ENCODE peak calls at places on chromosome 10, in six cellular contexts. W is right lobe of liver, S is left ventricle myocardium inferior, H is pancreas, O is cardiac muscle cell, C is ovary. Q is an unnamed sample.

GRCh38 chr10:35564276-35564982 is 40.7 kb upstream of the GJD4 start:
- DNase-seq in W (no peak), S (peak; percentile 24), H (no peak), O (no peak), C (no peak), Q (no peak)

GRCh38 chr10:92407305-92408016 is 116.5 kb downstream of the MARCHF5 start:
- DNase-seq in W (no peak), S (no peak), H (no peak), O (no peak), C (no peak), Q (no peak)

GRCh38 chr10:64271983-64272382 is 750.8 kb downstream of the REEP3 start:
- DNase-seq in W (no peak), S (no peak), H (no peak), O (no peak), C (no peak), Q (no peak)

GRCh38 chr10:4344544-4344994 is 481.4 kb upstream of the AKR1E2 start:
- DNase-seq in W (no peak), S (peak; percentile 42), H (no peak), O (peak; percentile 63), C (peak; percentile 20), Q (peak; percentile 65)

GRCh38 chr10:75434292-75434691 is 2.9 kb downstream of the LRMDA start:
- DNase-seq in W (no peak), S (no peak), H (no peak), O (no peak), C (no peak), Q (no peak)

GRCh38 chr10:2985729-2986232 is 81.6 kb upstream of the PFKP start:
- DNase-seq in W (no peak), S (no peak), H (no peak), O (no peak), C (no peak), Q (no peak)

GRCh38 chr10:93199221-93199681 is 125.6 kb downstream of the CYP26A1 start:
- DNase-seq in W (peak; percentile 82), S (peak; percentile 68), H (no peak), O (peak; percentile 58), C (peak; percentile 16), Q (peak; percentile 41)

GRCh38 chr10:31479752-31480151 is 160.7 kb downstream of the ZEB1 start:
- DNase-seq in W (no peak), S (no peak), H (no peak), O (no peak), C (no peak), Q (no peak)

GRCh38 chr10:60905580-60905979 is 38.4 kb downstream of the RHOBTB1 start:
- DNase-seq in W (no peak), S (peak; percentile 68), H (no peak), O (no peak), C (no peak), Q (no peak)

GRCh38 chr10:92640110-92640509 is 47.2 kb downstream of the KIF11 start:
- DNase-seq in W (peak; percentile 55), S (no peak), H (no peak), O (no peak), C (no peak), Q (no peak)

DNA sequence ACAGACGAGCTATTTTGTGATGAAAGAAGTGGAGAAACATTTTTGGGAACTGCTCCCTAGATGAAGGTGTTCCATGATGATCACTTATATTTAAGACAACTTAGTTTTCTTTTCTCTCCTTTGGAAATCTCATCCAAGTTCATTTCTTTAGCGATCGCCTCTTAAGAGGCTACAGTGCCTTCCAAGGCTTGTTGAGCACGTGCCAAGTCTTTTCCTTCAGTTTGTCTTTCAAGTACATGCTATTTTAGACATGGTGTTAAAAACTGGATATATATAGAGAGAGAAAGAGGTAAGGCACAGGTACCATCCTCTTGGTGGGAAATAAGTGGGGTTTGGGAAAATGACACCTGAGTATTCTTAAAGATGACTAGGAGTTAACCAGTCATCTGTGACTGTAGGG is 2.7 kb downstream of the ADK start:
- DNase-seq in W (no peak), S (no peak), H (no peak), O (no peak), C (no peak), Q (no peak)
- H3K27ac ChIP-seq in W (no peak overlapping the region), S (peak overlapping the region; percentile 94), H (no peak overlapping the region), O (peak overlapping the region; percentile 62), C (no peak overlapping the region), Q (no peak overlapping the region)

GRCh38 chr10:130686680-130687300 is 550.6 kb downstream of the GLRX3 start:
- DNase-seq in W (no peak), S (no peak), H (no peak), O (peak; percentile 57), C (no peak), Q (no peak)
- TF ChIP-seq CTCF in W (peak; percentile 34), S (peak; percentile 47), H (peak; percentile 26), O (no peak), C (no peak), Q (no peak)

GRCh38 chr10:123748711-123749110 is 82.6 kb downstream of the GPR26 start:
- DNase-seq in W (no peak), S (no peak), H (no peak), O (no peak), C (no peak), Q (no peak)
- H3K27ac ChIP-seq in W (no peak overlapping the region), S (no peak overlapping the region), H (no peak overlapping the region), O (no peak overlapping the region), C (no peak overlapping the region), Q (no peak overlapping the region)

GRCh38 chr10:97066877-97067555 is 118.7 kb downstream of the SLIT1 start:
- DNase-seq in W (no peak), S (no peak), H (peak; percentile 41), O (no peak), C (no peak), Q (no peak)

GRCh38 chr10:97065686-97066679 is 119.8 kb downstream of the SLIT1 start:
- DNase-seq in W (no peak), S (no peak), H (peak; percentile 24), O (no peak), C (no peak), Q (no peak)

GRCh38 chr10:97069576-97070362 is 116.0 kb downstream of the SLIT1 start:
- DNase-seq in W (no peak), S (no peak), H (no peak), O (no peak), C (no peak), Q (no peak)

GRCh38 chr10:97069026-97069425 is 116.7 kb downstream of the SLIT1 start:
- DNase-seq in W (no peak), S (no peak), H (no peak), O (no peak), C (no peak), Q (no peak)

DNA sequence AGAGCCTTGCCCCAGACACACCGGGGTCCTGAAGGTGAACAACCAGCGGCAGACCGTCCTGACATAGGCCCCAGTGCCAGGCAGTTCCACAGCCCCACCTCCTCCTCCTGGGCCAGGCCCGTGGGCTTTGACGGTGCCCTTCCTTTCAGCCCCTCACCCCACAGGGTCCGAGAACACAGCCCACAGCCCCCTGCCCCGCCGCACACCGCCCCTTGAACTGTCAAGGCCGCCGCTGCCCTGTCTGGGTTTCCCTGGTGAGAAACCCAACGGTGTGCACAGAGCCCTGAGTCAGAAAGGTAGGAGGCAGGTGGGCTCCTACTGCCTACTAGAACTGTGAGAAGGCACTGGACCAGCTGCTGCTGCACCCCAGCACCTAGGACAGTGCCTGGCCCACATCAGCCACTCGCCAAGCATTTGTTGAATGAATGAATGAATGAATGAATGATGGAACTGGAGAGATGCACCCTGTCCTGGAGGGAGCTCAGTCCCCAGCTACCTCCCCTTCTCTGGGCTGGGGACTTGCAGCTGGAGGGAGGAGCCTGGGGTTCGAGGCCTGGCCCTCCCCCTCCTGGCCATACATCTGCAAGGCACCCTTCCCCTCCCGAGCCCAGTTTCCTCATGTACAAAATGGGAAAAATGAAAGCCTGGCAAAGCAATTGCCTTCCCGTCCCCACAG is 117.9 kb downstream of the SLIT1 start:
- DNase-seq in W (no peak), S (no peak), H (peak; percentile 58), O (no peak), C (no peak), Q (no peak)
- TF ChIP-seq CTCF in W (no peak), S (no peak), H (no peak), O (no peak), C (no peak), Q (no peak)

GRCh38 chr10:99539820-99540219 is 7.1 kb downstream of the NKX2-3 start:
- DNase-seq in W (no peak), S (no peak), H (no peak), O (no peak), C (no peak), Q (no peak)

GRCh38 chr10:99538287-99538917 is 5.7 kb downstream of the NKX2-3 start:
- DNase-seq in W (no peak), S (no peak), H (no peak), O (no peak), C (no peak), Q (no peak)

GRCh38 chr10:99537381-99538286 is 4.9 kb downstream of the NKX2-3 start:
- DNase-seq in W (no peak), S (no peak), H (no peak), O (no peak), C (no peak), Q (no peak)

GRCh38 chr10:99540339-99540672 is 7.6 kb downstream of the NKX2-3 start:
- DNase-seq in W (no peak), S (no peak), H (no peak), O (no peak), C (no peak), Q (no peak)

GRCh38 chr10:99539120-99539519 is 6.4 kb downstream of the NKX2-3 start:
- DNase-seq in W (no peak), S (no peak), H (no peak), O (no peak), C (no peak), Q (no peak)
- H3K27ac ChIP-seq in W (no peak overlapping the region), S (no peak overlapping the region), H (no peak overlapping the region), O (no peak overlapping the region), C (no peak overlapping the region), Q (no peak overlapping the region)

Q was measured in ascending aorta.